ENCODE peak calls at places on chromosomes 13 and 19, in ten cellular contexts. M is occipital lobe; Y is stimulated activated CD4-positive, alpha-beta T cell treated with anti-CD3 and anti-CD28 coated beads, Interleukin-15, amount 100 ng/mL, for 24 hours; Z is cardiac muscle cell; O is stimulated activated naive B cell treated with anti-CD40 and anti-IgM and Interleukin-4, amounts not matched to agents 10 μg/mL and 1 μg/mL and 100 μg/mL, for 72 hours; S is OCI-M1; J is H4; U is SK-N-DZ; N is amniotic stem cell; V is heart left ventricle. A is an unnamed sample.

GRCh38 chr19:48793271-48793670 is 17.6 kb downstream of the BCAT2 start:
- DNase-seq in M (no peak), Y (no peak), Z (no peak), O (no peak), S (no peak), J (no peak), U (no peak), N (no peak), V (no peak), A (no peak)

GRCh38 chr19:13014101-13014920 is 19.0 kb downstream of the NFIX start:
- DNase-seq in M (peak), Y (peak), Z (no peak), O (no peak), S (no peak), J (no peak), U (no peak), N (no peak), V (no peak), A (peak)

GRCh38 chr13:85828094-85828684 is 29.0 kb upstream of the SLITRK6 start:
- DNase-seq in M (no peak), Y (no peak), Z (peak), O (no peak), S (peak), J (peak), U (peak), N (no peak), V (no peak), A (no peak)

GRCh38 chr19:38515906-38516305 is 82.4 kb downstream of the RYR1 start:
- DNase-seq in M (no peak), Y (no peak), Z (no peak), O (no peak), S (no peak), J (no peak), U (no peak), N (no peak), V (no peak), A (no peak)

GRCh38 chr19:38971672-38972071 is 3.9 kb downstream of the FBXO17 start:
- DNase-seq in M (no peak), Y (no peak), Z (no peak), O (no peak), S (no peak), J (no peak), U (no peak), N (no peak), V (no peak), A (no peak)

GRCh38 chr13:30735025-30735967 is at the start of gene ALOX5AP:
- DNase-seq in M (no peak), Y (peak), Z (no peak), O (peak), S (peak), J (no peak), U (no peak), N (no peak), V (no peak), A (peak)

GRCh38 chr19:45640849-45641273 is 1.7 kb upstream of the EML2 start:
- DNase-seq in M (no peak), Y (peak), Z (peak), O (no peak), S (no peak), J (no peak), U (no peak), N (no peak), V (no peak), A (no peak)

GRCh38 chr19:1327125-1327524 is 41.5 kb downstream of the EFNA2 start:
- DNase-seq in M (no peak), Y (no peak), Z (no peak), O (no peak), S (no peak), J (no peak), U (no peak), N (no peak), V (no peak), A (no peak)

GRCh38 chr13:80716610-80717081 is 375.7 kb upstream of the SPRY2 start:
- DNase-seq in M (no peak), Y (no peak), Z (peak), O (no peak), S (peak), J (peak), U (no peak), N (no peak), V (peak), A (no peak)

GRCh38 chr19:45711851-45712698 is 18.6 kb downstream of the FBXO46 start:
- DNase-seq in M (no peak), Y (no peak), Z (no peak), O (no peak), S (no peak), J (no peak), U (no peak), N (no peak), V (no peak), A (no peak)

GRCh38 chr13:98507060-98507797 is 69.7 kb downstream of the STK24 start:
- DNase-seq in M (no peak), Y (no peak), Z (peak), O (no peak), S (peak), J (no peak), U (peak), N (no peak), V (peak), A (no peak)

GRCh38 chr13:78319101-78319627 is 284.2 kb downstream of the POU4F1 start:
- DNase-seq in M (no peak), Y (no peak), Z (no peak), O (no peak), S (peak), J (no peak), U (no peak), N (no peak), V (no peak), A (no peak)

GRCh38 chr13:79995334-79995733 is 345.6 kb downstream of the SPRY2 start:
- DNase-seq in M (no peak), Y (no peak), Z (no peak), O (no peak), S (no peak), J (peak), U (no peak), N (peak), V (no peak), A (no peak)